ENCODE peak calls at places on chromosome 3, in ten cellular contexts. One of them, this sample, is unnamed.

GRCh38 chr3:16448691-16449090 is 64.8 kb downstream of the RFTN1 start:
- DNase-seq in suprapubic skin: peak
- DNase-seq in K562: no peak
- DNase-seq in sigmoid colon: peak
- DNase-seq in transverse colon: peak
- DNase-seq in upper lobe of left lung: peak
- DNase-seq in stomach: peak
- DNase-seq in ovary: peak
- DNase-seq in H1: no peak
- DNase-seq in A549: peak
- DNase-seq in this sample: no peak

GRCh38 chr3:179842061-179842460 is 189.2 kb downstream of the USP13 start:
- DNase-seq in suprapubic skin: no peak
- DNase-seq in stomach: no peak
- DNase-seq in sigmoid colon: no peak
- DNase-seq in H1: no peak
- DNase-seq in K562: no peak
- DNase-seq in ovary: no peak
- DNase-seq in transverse colon: no peak
- DNase-seq in upper lobe of left lung: no peak
- DNase-seq in A549: no peak
- DNase-seq in this sample: no peak

GRCh38 chr3:195263193-195263924 is 7.6 kb downstream of the XXYLT1 start:
- DNase-seq in suprapubic skin: no peak
- DNase-seq in transverse colon: no peak
- DNase-seq in stomach: no peak
- DNase-seq in ovary: no peak
- DNase-seq in sigmoid colon: no peak
- DNase-seq in A549: no peak
- DNase-seq in H1: no peak
- DNase-seq in upper lobe of left lung: no peak
- DNase-seq in K562: no peak
- DNase-seq in this sample: no peak

GRCh38 chr3:123723527-123724168 is 138.8 kb upstream of the HACD2 start:
- DNase-seq in upper lobe of left lung: peak
- DNase-seq in ovary: peak
- DNase-seq in stomach: peak
- DNase-seq in transverse colon: peak
- DNase-seq in A549: peak
- DNase-seq in sigmoid colon: peak
- DNase-seq in H1: peak
- DNase-seq in K562: peak
- DNase-seq in suprapubic skin: no peak
- DNase-seq in this sample: no peak

GRCh38 chr3:152301745-152302181 is 33.0 kb downstream of the MBNL1 start:
- DNase-seq in transverse colon: no peak
- DNase-seq in A549: no peak
- DNase-seq in K562: no peak
- DNase-seq in sigmoid colon: no peak
- DNase-seq in H1: no peak
- DNase-seq in ovary: no peak
- DNase-seq in upper lobe of left lung: no peak
- DNase-seq in stomach: no peak
- DNase-seq in suprapubic skin: no peak
- DNase-seq in this sample: no peak

GRCh38 chr3:151383956-151384355 is 597 bp downstream of the P2RY12 start:
- DNase-seq in transverse colon: no peak
- DNase-seq in upper lobe of left lung: no peak
- DNase-seq in A549: no peak
- DNase-seq in sigmoid colon: no peak
- DNase-seq in ovary: no peak
- DNase-seq in H1: no peak
- DNase-seq in K562: no peak
- DNase-seq in suprapubic skin: no peak
- DNase-seq in stomach: no peak
- DNase-seq in this sample: no peak

GRCh38 chr3:9248232-9249191 is 934 bp downstream of the SRGAP3 start:
- DNase-seq in A549: no peak
- DNase-seq in suprapubic skin: no peak
- DNase-seq in ovary: no peak
- DNase-seq in upper lobe of left lung: no peak
- DNase-seq in stomach: peak
- DNase-seq in transverse colon: peak
- DNase-seq in H1: no peak
- DNase-seq in sigmoid colon: no peak
- DNase-seq in K562: no peak
- DNase-seq in this sample: no peak

GRCh38 chr3:159026510-159026909 is 224.7 kb downstream of the MFSD1 start:
- DNase-seq in H1: no peak
- DNase-seq in sigmoid colon: no peak
- DNase-seq in upper lobe of left lung: no peak
- DNase-seq in suprapubic skin: no peak
- DNase-seq in A549: no peak
- DNase-seq in K562: no peak
- DNase-seq in transverse colon: no peak
- DNase-seq in stomach: no peak
- DNase-seq in ovary: no peak
- DNase-seq in this sample: no peak

GRCh38 chr3:13174803-13175135 is 101.5 kb upstream of the IQSEC1 start:
- DNase-seq in transverse colon: no peak
- DNase-seq in stomach: no peak
- DNase-seq in upper lobe of left lung: no peak
- DNase-seq in suprapubic skin: no peak
- DNase-seq in K562: no peak
- DNase-seq in A549: no peak
- DNase-seq in ovary: no peak
- DNase-seq in H1: no peak
- DNase-seq in sigmoid colon: no peak
- DNase-seq in this sample: no peak

GRCh38 chr3:38163117-38163870 is 2.0 kb upstream of the OXSR1 start:
- DNase-seq in ovary: no peak
- DNase-seq in stomach: no peak
- DNase-seq in H1: no peak
- DNase-seq in transverse colon: no peak
- DNase-seq in suprapubic skin: no peak
- DNase-seq in upper lobe of left lung: no peak
- DNase-seq in K562: peak
- DNase-seq in sigmoid colon: no peak
- DNase-seq in A549: peak
- DNase-seq in this sample: peak

GRCh38 chr3:32420138-32420981 is 28.7 kb downstream of the CMTM7 start:
- DNase-seq in K562: no peak
- DNase-seq in stomach: peak
- DNase-seq in A549: peak
- DNase-seq in upper lobe of left lung: peak
- DNase-seq in ovary: no peak
- DNase-seq in H1: peak
- DNase-seq in sigmoid colon: no peak
- DNase-seq in transverse colon: no peak
- DNase-seq in suprapubic skin: no peak
- DNase-seq in this sample: no peak

GRCh38 chr3:38001456-38002081 is 11.0 kb downstream of the VILL start:
- DNase-seq in A549: no peak
- DNase-seq in suprapubic skin: no peak
- DNase-seq in transverse colon: peak
- DNase-seq in ovary: peak
- DNase-seq in upper lobe of left lung: no peak
- DNase-seq in sigmoid colon: peak
- DNase-seq in K562: peak
- DNase-seq in stomach: peak
- DNase-seq in H1: peak
- DNase-seq in this sample: no peak

GRCh38 chr3:159619341-159619885 is 369.2 kb upstream of the IL12A start:
- DNase-seq in suprapubic skin: no peak
- DNase-seq in transverse colon: no peak
- DNase-seq in ovary: no peak
- DNase-seq in upper lobe of left lung: no peak
- DNase-seq in H1: no peak
- DNase-seq in sigmoid colon: no peak
- DNase-seq in A549: peak
- DNase-seq in stomach: no peak
- DNase-seq in K562: no peak
- DNase-seq in this sample: no peak

GRCh38 chr3:177680442-177680821 is 483.1 kb upstream of the TBL1XR1 start:
- DNase-seq in K562: no peak
- DNase-seq in transverse colon: no peak
- DNase-seq in stomach: no peak
- DNase-seq in ovary: no peak
- DNase-seq in sigmoid colon: no peak
- DNase-seq in upper lobe of left lung: no peak
- DNase-seq in suprapubic skin: no peak
- DNase-seq in A549: no peak
- DNase-seq in H1: no peak
- DNase-seq in this sample: no peak

GRCh38 chr3:125165189-125165947 is 47.2 kb downstream of the SLC12A8 start:
- DNase-seq in upper lobe of left lung: peak
- DNase-seq in transverse colon: no peak
- DNase-seq in ovary: no peak
- DNase-seq in K562: no peak
- DNase-seq in H1: peak
- DNase-seq in A549: peak
- DNase-seq in stomach: no peak
- DNase-seq in sigmoid colon: no peak
- DNase-seq in suprapubic skin: no peak
- DNase-seq in this sample: no peak

GRCh38 chr3:192514081-192514753 is 213.1 kb downstream of the FGF12 start:
- DNase-seq in K562: peak
- DNase-seq in A549: peak
- DNase-seq in ovary: no peak
- DNase-seq in stomach: no peak
- DNase-seq in sigmoid colon: no peak
- DNase-seq in H1: peak
- DNase-seq in suprapubic skin: no peak
- DNase-seq in upper lobe of left lung: no peak
- DNase-seq in transverse colon: no peak
- DNase-seq in this sample: no peak

GRCh38 chr3:55264933-55265332 is 222.2 kb downstream of the WNT5A start:
- DNase-seq in suprapubic skin: no peak
- DNase-seq in sigmoid colon: no peak
- DNase-seq in stomach: no peak
- DNase-seq in ovary: no peak
- DNase-seq in K562: no peak
- DNase-seq in A549: no peak
- DNase-seq in upper lobe of left lung: no peak
- DNase-seq in transverse colon: no peak
- DNase-seq in H1: no peak
- DNase-seq in this sample: no peak
- TF ChIP-seq CTCF in suprapubic skin: no peak
- TF ChIP-seq CTCF in sigmoid colon: no peak
- TF ChIP-seq CTCF in stomach: no peak
- TF ChIP-seq CTCF in ovary: no peak
- TF ChIP-seq CTCF in K562: no peak
- TF ChIP-seq CTCF in A549: no peak
- TF ChIP-seq CTCF in upper lobe of left lung: no peak
- TF ChIP-seq CTCF in transverse colon: no peak
- TF ChIP-seq CTCF in H1: no peak
- TF ChIP-seq CTCF in this sample: no peak

DNA sequence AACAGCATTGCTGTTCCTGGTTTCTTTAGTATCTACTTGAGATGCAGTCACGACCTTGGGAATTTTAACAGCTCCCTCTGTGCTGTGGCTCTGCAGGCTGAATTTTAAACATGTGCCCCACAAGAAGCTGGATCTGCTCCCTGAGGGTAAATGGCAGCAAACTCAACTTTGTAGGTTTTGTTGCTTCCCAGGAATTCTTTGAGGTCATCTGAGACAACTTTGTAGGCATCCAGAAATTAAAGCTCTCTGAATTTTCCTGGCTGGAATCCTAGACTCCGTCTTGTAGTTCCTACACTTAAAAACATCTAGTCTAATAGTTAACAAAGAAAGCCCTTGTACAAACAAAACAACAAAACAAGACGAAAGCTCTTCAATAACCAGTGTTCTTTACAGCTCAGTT is 366.3 kb downstream of the FEZF2 start:
- DNase-seq in upper lobe of left lung: no peak
- DNase-seq in stomach: no peak
- DNase-seq in ovary: no peak
- DNase-seq in K562: no peak
- DNase-seq in A549: no peak
- DNase-seq in sigmoid colon: no peak
- DNase-seq in transverse colon: no peak
- DNase-seq in H1: no peak
- DNase-seq in suprapubic skin: no peak
- DNase-seq in this sample: no peak
- TF ChIP-seq EP300 in upper lobe of left lung: no peak
- TF ChIP-seq EP300 in stomach: no peak
- TF ChIP-seq EP300 in ovary: no peak
- TF ChIP-seq EP300 in K562: no peak
- TF ChIP-seq EP300 in A549: no peak
- TF ChIP-seq EP300 in sigmoid colon: no peak
- TF ChIP-seq EP300 in transverse colon: no peak
- TF ChIP-seq EP300 in H1: no peak
- TF ChIP-seq EP300 in suprapubic skin: no peak
- TF ChIP-seq EP300 in this sample: no peak

DNA sequence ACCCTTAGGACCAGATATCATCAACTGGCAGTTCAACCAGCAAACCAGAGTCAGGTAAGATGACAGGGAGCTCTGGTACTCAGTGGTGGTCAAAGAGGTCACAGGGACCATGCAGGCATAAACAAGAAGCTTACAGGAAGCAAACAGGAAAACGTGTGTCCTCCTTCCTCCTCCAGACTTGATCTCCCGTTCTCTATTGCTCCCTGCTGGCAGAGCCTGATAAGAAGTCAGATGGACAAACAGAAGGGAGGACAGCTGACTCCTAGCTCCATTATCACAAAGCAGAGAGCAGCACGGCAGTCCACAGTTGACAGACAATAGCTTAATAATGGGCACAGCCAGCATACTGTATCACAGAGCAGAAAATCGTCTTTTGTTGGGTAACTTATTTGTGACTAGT is 156.5 kb upstream of the SLC2A2 start:
- DNase-seq in A549: peak
- DNase-seq in transverse colon: no peak
- DNase-seq in H1: no peak
- DNase-seq in K562: peak
- DNase-seq in ovary: no peak
- DNase-seq in stomach: no peak
- DNase-seq in upper lobe of left lung: no peak
- DNase-seq in suprapubic skin: no peak
- DNase-seq in sigmoid colon: no peak
- DNase-seq in this sample: no peak
- TF ChIP-seq CTCF in A549: peak
- TF ChIP-seq CTCF in transverse colon: peak
- TF ChIP-seq CTCF in H1: no peak
- TF ChIP-seq CTCF in K562: peak
- TF ChIP-seq CTCF in ovary: no peak
- TF ChIP-seq CTCF in stomach: no peak
- TF ChIP-seq CTCF in upper lobe of left lung: no peak
- TF ChIP-seq CTCF in suprapubic skin: no peak
- TF ChIP-seq CTCF in sigmoid colon: no peak
- TF ChIP-seq CTCF in this sample: no peak

DNA sequence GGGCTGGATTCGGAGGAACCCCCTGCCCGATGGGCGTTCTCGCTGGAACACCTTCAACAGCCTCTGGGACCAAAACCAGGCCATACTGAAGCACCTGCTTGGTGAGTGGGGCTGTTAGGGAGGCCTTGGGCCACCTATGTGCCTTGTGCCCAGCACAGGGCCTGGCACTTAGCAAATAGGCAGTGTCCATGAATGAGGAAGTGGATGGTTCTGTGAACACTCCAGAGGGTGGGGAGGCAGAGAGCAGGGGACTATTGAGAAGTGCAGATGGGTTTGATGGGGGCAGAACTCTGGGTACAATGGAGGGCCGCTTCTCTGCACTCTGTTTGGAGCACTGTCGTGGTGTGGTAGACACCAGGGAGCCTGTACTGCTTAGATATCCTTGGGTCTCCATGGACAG is 1.5 kb downstream of the ECE2 start:
- DNase-seq in K562: no peak
- DNase-seq in upper lobe of left lung: no peak
- DNase-seq in suprapubic skin: no peak
- DNase-seq in stomach: no peak
- DNase-seq in ovary: no peak
- DNase-seq in H1: no peak
- DNase-seq in A549: no peak
- DNase-seq in sigmoid colon: no peak
- DNase-seq in transverse colon: no peak
- DNase-seq in this sample: no peak
- TF ChIP-seq EP300 in K562: no peak
- TF ChIP-seq EP300 in upper lobe of left lung: no peak
- TF ChIP-seq EP300 in suprapubic skin: no peak
- TF ChIP-seq EP300 in stomach: no peak
- TF ChIP-seq EP300 in ovary: no peak
- TF ChIP-seq EP300 in H1: no peak
- TF ChIP-seq EP300 in A549: no peak
- TF ChIP-seq EP300 in sigmoid colon: no peak
- TF ChIP-seq EP300 in transverse colon: no peak
- TF ChIP-seq EP300 in this sample: no peak